ENCODE peak calls at places on chromosomes 3 and 15, in nine cellular contexts. E is mesothelial cell of epicardium, Y is NB4, I is AG10803, P is cardiac muscle cell, Q is endothelial cell, R is gastrocnemius medialis, V is PC-9, D is astrocyte. S is an unnamed sample.

GRCh38 chr3:177195242-177195940 is 1.9 kb downstream of the TBL1XR1 start:
- DNase-seq in E (no peak), Y (peak; percentile 49), I (peak; percentile 12), P (peak; percentile 61), Q (no peak), R (peak; percentile 42), V (peak; percentile 50), D (no peak), S (no peak)

GRCh38 chr3:14520149-14520548 is 20.0 kb downstream of the GRIP2 start:
- DNase-seq in E (no peak), Y (no peak), I (no peak), P (no peak), Q (no peak), R (peak; percentile 11), V (no peak), D (no peak), S (no peak)

GRCh38 chr15:66701422-66702034 is 508 bp upstream of the SMAD6 start:
- DNase-seq in E (peak; percentile 60), Y (no peak), I (no peak), P (peak; percentile 75), Q (peak; percentile 55), R (peak; percentile 54), V (peak; percentile 38), D (peak; percentile 56), S (peak; percentile 57)

GRCh38 chr3:58487140-58487886 is 4.6 kb upstream of the KCTD6 start:
- DNase-seq in E (no peak), Y (peak; percentile 51), I (peak; percentile 63), P (no peak), Q (no peak), R (no peak), V (no peak), D (peak; percentile 67), S (no peak)

GRCh38 chr3:174439621-174440349 is 419.3 kb upstream of the NAALADL2 start:
- DNase-seq in E (no peak), Y (peak; percentile 76), I (peak; percentile 100), P (no peak), Q (peak; percentile 4), R (peak; percentile 19), V (peak; percentile 98), D (peak; percentile 99), S (no peak)

GRCh38 chr3:146421814-146422748 is 47.3 kb downstream of the PLSCR2 start:
- DNase-seq in E (no peak), Y (no peak), I (peak; percentile 1), P (no peak), Q (no peak), R (no peak), V (no peak), D (peak; percentile 82), S (no peak)

GRCh38 chr15:72229076-72229946 is 1.7 kb downstream of the PKM start:
- DNase-seq in E (no peak), Y (peak; percentile 37), I (peak; percentile 66), P (peak; percentile 3), Q (no peak), R (no peak), V (no peak), D (peak; percentile 49), S (peak; percentile 19)

GRCh38 chr3:46349484-46350261 is 4.2 kb upstream of the CCR2 start:
- DNase-seq in E (no peak), Y (peak; percentile 71), I (no peak), P (no peak), Q (no peak), R (no peak), V (no peak), D (no peak), S (no peak)

GRCh38 chr3:185342458-185343169 is 20.3 kb upstream of the MAP3K13 start:
- DNase-seq in E (no peak), Y (no peak), I (no peak), P (no peak), Q (no peak), R (no peak), V (peak; percentile 92), D (no peak), S (no peak)

GRCh38 chr3:33063651-33064051 is 33.3 kb downstream of the GLB1 start:
- DNase-seq in E (no peak), Y (no peak), I (peak; percentile 74), P (no peak), Q (no peak), R (no peak), V (no peak), D (peak; percentile 22), S (no peak)

GRCh38 chr3:195853930-195854478 is 42.3 kb upstream of the MUC4 start:
- DNase-seq in E (no peak), Y (peak; percentile 23), I (no peak), P (no peak), Q (no peak), R (no peak), V (no peak), D (no peak), S (no peak)

GRCh38 chr3:67384790-67385397 is 269.5 kb downstream of the SUCLG2 start:
- DNase-seq in E (peak; percentile 25), Y (peak; percentile 66), I (peak; percentile 32), P (peak; percentile 73), Q (peak; percentile 80), R (no peak), V (no peak), D (peak; percentile 23), S (no peak)

GRCh38 chr3:157226173-157226847 is 66.4 kb upstream of the CCNL1 start:
- DNase-seq in E (no peak), Y (no peak), I (peak; percentile 53), P (no peak), Q (no peak), R (no peak), V (no peak), D (peak; percentile 13), S (no peak)

GRCh38 chr3:126355777-126356372 is 1.3 kb downstream of the KLF15 start:
- DNase-seq in E (peak; percentile 44), Y (no peak), I (peak; percentile 61), P (peak; percentile 96), Q (peak; percentile 71), R (peak; percentile 100), V (no peak), D (peak; percentile 20), S (no peak)

GRCh38 chr3:55481067-55481917 is 5.8 kb downstream of the WNT5A start:
- DNase-seq in E (no peak), Y (no peak), I (peak; percentile 94), P (peak; percentile 28), Q (peak; percentile 36), R (no peak), V (no peak), D (peak; percentile 73), S (no peak)

GRCh38 chr15:83732196-83732595 is 78.3 kb downstream of the ADAMTSL3 start:
- DNase-seq in E (no peak), Y (no peak), I (no peak), P (no peak), Q (no peak), R (no peak), V (no peak), D (no peak), S (no peak)

DNA sequence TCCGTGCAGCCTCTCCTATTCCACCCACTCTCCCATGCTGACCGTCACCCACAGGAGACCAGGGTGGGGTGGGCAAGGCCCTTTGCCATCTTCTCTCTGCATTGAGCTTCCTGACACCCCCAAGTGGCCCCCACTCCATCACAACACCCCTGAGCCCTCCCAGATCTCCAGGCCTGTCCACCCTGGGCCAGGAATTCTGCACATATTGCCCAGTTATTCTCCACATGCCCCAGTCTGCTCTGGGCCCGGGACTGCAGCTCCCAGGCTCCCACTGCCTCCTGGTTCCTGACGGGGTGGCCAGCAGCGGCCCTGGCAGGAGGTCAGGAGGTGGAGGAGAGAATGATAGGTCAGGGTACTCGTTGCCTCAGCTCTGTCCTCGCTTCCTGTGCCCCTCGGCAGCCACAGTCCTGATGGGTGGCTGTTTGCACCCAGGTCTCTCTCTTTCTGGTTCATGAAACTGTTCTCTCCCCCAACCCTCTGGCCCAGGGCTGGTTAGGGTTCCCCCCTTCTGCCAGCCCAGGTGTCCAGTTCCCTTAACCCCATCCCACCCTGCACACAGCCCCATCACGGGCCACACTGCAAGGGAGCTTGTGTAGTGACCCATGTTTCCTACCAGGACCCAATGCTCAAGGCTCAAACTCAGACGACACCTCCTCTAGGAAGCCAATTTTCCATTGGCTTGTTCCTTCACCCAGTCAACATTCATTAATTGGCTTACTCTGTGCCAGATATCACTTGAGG is 47.3 kb downstream of the IQSEC1 start:
- DNase-seq in E (no peak), Y (no peak), I (no peak), P (no peak), Q (no peak), R (no peak), V (no peak), D (no peak), S (no peak)
- TF ChIP-seq CTCF in E (no peak), Y (no peak), I (no peak), P (no peak), Q (no peak), R (no peak), V (no peak), D (no peak), S (no peak)

DNA sequence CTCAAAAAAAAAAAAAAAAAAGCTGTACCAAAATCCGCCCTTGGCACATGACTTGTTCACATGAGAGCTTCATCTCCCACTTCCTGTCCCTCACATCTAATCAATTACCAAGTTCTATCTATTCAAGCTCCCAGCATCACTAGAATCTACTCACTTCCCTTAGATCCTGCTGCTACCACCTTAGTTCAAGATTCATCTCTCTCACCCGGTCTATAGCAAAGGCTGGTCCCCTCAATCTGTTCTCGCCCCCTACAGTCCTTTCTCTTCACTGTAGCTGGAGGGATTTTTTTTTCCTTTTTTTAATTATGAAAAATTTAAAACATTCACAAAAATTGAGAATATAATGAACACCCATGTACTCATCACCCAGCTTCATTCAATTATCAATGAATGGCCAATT is 16.7 kb upstream of the GPR160 start:
- DNase-seq in E (no peak), Y (peak; percentile 34), I (no peak), P (no peak), Q (no peak), R (no peak), V (no peak), D (no peak), S (no peak)
- TF ChIP-seq CTCF in E (no peak), Y (peak; percentile 7), I (no peak), P (peak; percentile 24), Q (no peak), R (no peak), V (peak; percentile 23), D (no peak), S (no peak)

GRCh38 chr3:4943553-4943952 is 35.7 kb upstream of the BHLHE40 start:
- DNase-seq in E (no peak), Y (no peak), I (no peak), P (no peak), Q (peak; percentile 9), R (no peak), V (no peak), D (no peak), S (no peak)
- TF ChIP-seq CTCF in E (peak; percentile 20), Y (no peak), I (peak; percentile 34), P (peak; percentile 35), Q (peak; percentile 56), R (no peak), V (peak; percentile 30), D (peak; percentile 14), S (no peak)

GRCh38 chr15:60212536-60212935 is 185.2 kb downstream of the ANXA2 start:
- DNase-seq in E (no peak), Y (peak; percentile 3), I (peak; percentile 31), P (no peak), Q (no peak), R (no peak), V (no peak), D (no peak), S (no peak)
- TF ChIP-seq CTCF in E (no peak), Y (no peak), I (no peak), P (no peak), Q (no peak), R (no peak), V (peak; percentile 20), D (no peak), S (no peak)